ENCODE peak calls at places on chromosomes 7 and 10, in six cellular contexts. A is B cell, F is NCI-H2029 treated with DMSO at 0.1 percent for 48 hours, C is NCI-H1930, P is ELR, B is amniotic stem cell. H is an unnamed sample.

GRCh38 chr7:42219447-42219846 is 17.6 kb downstream of the GLI3 start:
- DNase-seq in P (no peak), B (no peak), F (no peak), C (no peak), A (no peak), H (no peak)

GRCh38 chr7:144048648-144049047 is at the start of gene OR2A5:
- DNase-seq in B (no peak), F (no peak), A (no peak), C (peak), P (no peak), H (no peak)

GRCh38 chr10:128047337-128047736 is 78.9 kb downstream of the MKI67 start:
- DNase-seq in A (peak), P (no peak), F (no peak), B (no peak), C (no peak), H (peak)

GRCh38 chr10:116312091-116312490 is 12.2 kb upstream of the CCDC172 start:
- DNase-seq in P (no peak), C (no peak), F (no peak), A (no peak), B (no peak), H (no peak)

GRCh38 chr7:151080091-151080521 is 503 bp downstream of the FASTK start:
- DNase-seq in F (no peak), A (no peak), P (peak), B (no peak), C (no peak), H (no peak)

GRCh38 chr10:86167762-86168128 is 198.8 kb downstream of the GRID1 start:
- DNase-seq in P (no peak), C (no peak), B (no peak), F (no peak), A (no peak), H (no peak)

GRCh38 chr7:159296093-159296681 is 151.5 kb upstream of the VIPR2 start:
- DNase-seq in F (no peak), A (no peak), C (no peak), P (no peak), B (no peak), H (no peak)

GRCh38 chr10:22551966-22552365 is 162.4 kb downstream of the PIP4K2A start:
- DNase-seq in C (no peak), F (no peak), P (no peak), A (no peak), B (no peak), H (no peak)

GRCh38 chr7:51297986-51298385 is 18.6 kb downstream of the COBL start:
- DNase-seq in A (no peak), B (no peak), P (no peak), C (no peak), F (no peak), H (no peak)

GRCh38 chr10:110566472-110567200 is 859 bp upstream of the SMC3 start:
- DNase-seq in B (no peak), C (no peak), F (no peak), A (no peak), P (peak), H (peak)

GRCh38 chr7:30646154-30646553 is 36.1 kb downstream of the CRHR2 start:
- DNase-seq in P (no peak), C (no peak), A (no peak), B (no peak), F (no peak), H (no peak)

GRCh38 chr7:3493499-3493898 is 192.4 kb downstream of the SDK1 start:
- DNase-seq in P (peak), C (no peak), B (no peak), F (no peak), A (no peak), H (no peak)

GRCh38 chr7:124754576-124755264 is 10.9 kb downstream of the GPR37 start:
- DNase-seq in B (no peak), P (no peak), F (no peak), C (no peak), A (no peak), H (no peak)

GRCh38 chr7:35546691-35547090 is 148.2 kb downstream of the HERPUD2 start:
- DNase-seq in P (no peak), F (no peak), A (no peak), C (no peak), B (no peak), H (no peak)

GRCh38 chr10:5534880-5535856 is 10.4 kb downstream of the CALML3 start:
- DNase-seq in C (no peak), B (no peak), A (no peak), P (no peak), F (no peak), H (no peak)

GRCh38 chr7:31335889-31336201 is 4.7 kb downstream of the NEUROD6 start:
- DNase-seq in B (no peak), A (no peak), P (no peak), C (no peak), F (no peak), H (no peak)

GRCh38 chr7:2214636-2215035 is 18.1 kb downstream of the MAD1L1 start:
- DNase-seq in C (no peak), B (no peak), F (no peak), A (no peak), P (no peak), H (no peak)

H was measured in OCI-LY7.